ENCODE peak calls at places on chromosome 15, in eight cellular contexts. O, D, N, Q, S, M, E and R are unnamed samples.

GRCh38 chr15:91989821-91990220 is 136.3 kb downstream of the SLCO3A1 start:
- DNase-seq in M (no peak), D (no peak), E (no peak), S (no peak), O (no peak), Q (no peak), N (no peak), R (no peak)

GRCh38 chr15:70474682-70475438 is 288.5 kb downstream of the UACA start:
- DNase-seq in E (peak), O (no peak), Q (peak), M (no peak), D (no peak), N (peak), S (no peak), R (peak)

GRCh38 chr15:80179025-80179759 is 26.4 kb downstream of the FAH start:
- DNase-seq in M (no peak), N (no peak), E (no peak), O (no peak), S (no peak), Q (peak), D (no peak), R (no peak)

GRCh38 chr15:63370764-63371163 is 10.9 kb downstream of the CA12 start:
- DNase-seq in O (no peak), N (no peak), M (no peak), Q (peak), D (no peak), S (no peak), E (no peak), R (no peak)

GRCh38 chr15:45855907-45856579 is 221.2 kb downstream of the SQOR start:
- DNase-seq in D (no peak), N (no peak), Q (no peak), E (no peak), S (no peak), O (no peak), M (no peak), R (no peak)

GRCh38 chr15:78457101-78457500 is 19.1 kb downstream of the IREB2 start:
- DNase-seq in S (no peak), E (no peak), Q (no peak), M (no peak), N (no peak), O (no peak), D (no peak), R (peak)

GRCh38 chr15:98501192-98501591 is 147.1 kb upstream of the IGF1R start:
- DNase-seq in Q (no peak), E (no peak), D (no peak), S (no peak), M (no peak), N (no peak), O (no peak), R (no peak)

GRCh38 chr15:59688383-59688887 is 685 bp downstream of the BNIP2 start:
- DNase-seq in S (peak), N (peak), Q (no peak), M (peak), D (peak), O (no peak), E (peak), R (no peak)

GRCh38 chr15:55514414-55514850 is 6.4 kb upstream of the DNAAF4 start:
- DNase-seq in M (no peak), S (no peak), O (no peak), E (no peak), N (no peak), D (no peak), Q (no peak), R (no peak)

GRCh38 chr15:75945953-75946352 is 42.3 kb downstream of the FBXO22 start:
- DNase-seq in S (no peak), M (no peak), N (no peak), D (no peak), E (peak), O (no peak), Q (no peak), R (no peak)

GRCh38 chr15:87368511-87368910 is 888.0 kb downstream of the NTRK3 start:
- DNase-seq in D (no peak), E (no peak), N (no peak), Q (no peak), M (no peak), O (no peak), S (no peak), R (no peak)

GRCh38 chr15:72796515-72797337 is 13.2 kb upstream of the ADPGK start:
- DNase-seq in S (peak), N (peak), E (peak), O (peak), D (no peak), M (peak), Q (peak), R (peak)

GRCh38 chr15:43792761-43793493 is 807 bp downstream of the SERF2 start:
- DNase-seq in Q (peak), M (no peak), N (peak), O (no peak), D (no peak), E (peak), S (no peak), R (no peak)

GRCh38 chr15:45631831-45632230 is 3.0 kb upstream of the SQOR start:
- DNase-seq in Q (no peak), N (no peak), S (no peak), O (no peak), M (no peak), D (no peak), E (no peak), R (no peak)

GRCh38 chr15:44735482-44736260 is 657 bp upstream of the TRIM69 start:
- DNase-seq in S (no peak), E (peak), N (peak), D (no peak), M (no peak), O (no peak), Q (peak), R (no peak)

GRCh38 chr15:39947401-39948197 is 13.7 kb downstream of the EIF2AK4 start:
- DNase-seq in E (no peak), N (no peak), Q (no peak), O (no peak), M (no peak), S (no peak), D (no peak), R (no peak)

GRCh38 chr15:40593130-40593529 is 919 bp upstream of the KNL1 start:
- DNase-seq in E (no peak), Q (no peak), N (no peak), O (no peak), D (no peak), M (no peak), S (no peak), R (no peak)

GRCh38 chr15:26634319-26634718 is 138.5 kb downstream of the GABRB3 start:
- DNase-seq in D (no peak), N (no peak), O (no peak), Q (no peak), M (peak), S (no peak), E (no peak), R (no peak)

GRCh38 chr15:98776607-98777281 is 128.4 kb downstream of the IGF1R start:
- DNase-seq in S (no peak), O (no peak), N (peak), E (peak), Q (no peak), D (no peak), M (no peak), R (no peak)

GRCh38 chr15:49860101-49860500 is 239.3 kb downstream of the DTWD1 start:
- DNase-seq in Q (no peak), D (no peak), N (no peak), M (no peak), E (no peak), O (no peak), S (no peak), R (no peak)

GRCh38 chr15:77857419-77857818 is 220.1 kb downstream of the TBC1D2B start:
- DNase-seq in D (no peak), Q (peak), N (no peak), O (no peak), E (no peak), M (no peak), S (no peak), R (no peak)

GRCh38 chr15:62402687-62403086 is 237.6 kb upstream of the C2CD4B start:
- DNase-seq in E (no peak), M (no peak), D (no peak), S (no peak), Q (no peak), O (no peak), N (no peak), R (no peak)

GRCh38 chr15:91849749-91850161 is 3.8 kb upstream of the SLCO3A1 start:
- DNase-seq in N (no peak), E (peak), D (no peak), O (no peak), M (peak), Q (no peak), S (no peak), R (peak)

GRCh38 chr15:73870700-73871408 is 2.5 kb upstream of the TBC1D21 start:
- DNase-seq in E (peak), M (no peak), Q (no peak), N (no peak), S (no peak), O (peak), D (no peak), R (no peak)

GRCh38 chr15:90264649-90265048 is 823 bp upstream of the NGRN start:
- DNase-seq in O (no peak), D (peak), S (no peak), Q (peak), E (peak), M (peak), N (peak), R (no peak)

GRCh38 chr15:88131937-88132336 is 124.6 kb downstream of the NTRK3 start:
- DNase-seq in E (no peak), M (no peak), D (no peak), Q (no peak), O (no peak), S (no peak), N (no peak), R (no peak)

GRCh38 chr15:61910839-61911369 is 149.3 kb downstream of the VPS13C start:
- DNase-seq in O (no peak), D (no peak), S (no peak), Q (no peak), N (no peak), E (no peak), M (no peak), R (no peak)

GRCh38 chr15:101479851-101480612 is 9.5 kb downstream of the PCSK6 start:
- DNase-seq in N (no peak), E (no peak), Q (peak), M (peak), D (no peak), S (peak), O (no peak), R (no peak)